ENCODE peak calls at places on chromosome 16, in five cellular contexts. R is stimulated activated effector memory CD8-positive, alpha-beta T cell treated with anti-CD3 and anti-CD28 coated beads, Interleukin-12 subunit alpha, Interleukin-12 subunit beta, amount 100 ng/mL, for 72 hours; X is iPS-NIHi11; U is T-helper 17 cell; P is nucleus accumbens. H is an unnamed sample.

GRCh38 chr16:87806608-87807546 is 41.1 kb upstream of the KLHDC4 start:
- DNase-seq in R (no peak), P (peak), X (peak), U (no peak), H (peak)

GRCh38 chr16:85571813-85572619 is 41.1 kb upstream of the GSE1 start:
- DNase-seq in X (no peak), U (no peak), R (no peak), P (no peak), H (no peak)

GRCh38 chr16:54335230-54335629 is 48.6 kb upstream of the IRX3 start:
- DNase-seq in P (no peak), U (no peak), X (no peak), R (no peak), H (no peak)

GRCh38 chr16:82585675-82586074 is 41.1 kb upstream of the CDH13 start:
- DNase-seq in X (no peak), P (no peak), R (no peak), U (no peak), H (no peak)

GRCh38 chr16:30724641-30725464 is 23.4 kb upstream of the PHKG2 start:
- DNase-seq in U (no peak), X (no peak), R (no peak), P (no peak), H (no peak)

GRCh38 chr16:27363797-27364196 is 38.2 kb upstream of the IL21R start:
- DNase-seq in R (no peak), X (no peak), U (no peak), P (no peak), H (peak)

GRCh38 chr16:59905628-59906027 is 1171.5 kb upstream of the GOT2 start:
- DNase-seq in R (no peak), X (no peak), U (no peak), P (no peak), H (no peak)

GRCh38 chr16:88939814-88940195 is 37.2 kb downstream of the CBFA2T3 start:
- DNase-seq in P (no peak), R (no peak), U (no peak), X (no peak), H (no peak)

GRCh38 chr16:54655171-54655590 is 275.5 kb upstream of the IRX5 start:
- DNase-seq in U (no peak), P (no peak), R (no peak), X (no peak), H (peak)

GRCh38 chr16:14325921-14326401 is 254.8 kb downstream of the MRTFB start:
- DNase-seq in X (no peak), R (no peak), U (no peak), P (no peak), H (no peak)

GRCh38 chr16:1003551-1004347 is 22.2 kb downstream of the SOX8 start:
- DNase-seq in R (no peak), U (no peak), X (no peak), P (no peak), H (no peak)

GRCh38 chr16:63776437-63776836 is 1345.4 kb downstream of the CDH11 start:
- DNase-seq in U (no peak), R (no peak), X (no peak), P (no peak), H (no peak)

GRCh38 chr16:75252049-75252864 is 833 bp upstream of the BCAR1 start:
- DNase-seq in U (no peak), P (no peak), R (no peak), X (no peak), H (no peak)

H was measured in stomach.